ENCODE peak calls at places on chromosomes 3 and 15, in nine cellular contexts. N is activated T-cell treated with anti-CD3 and anti-CD28 coated beads, Interleukin-2, amount 50 U/mL, for 48 hours; Q is stimulated activated CD8-positive, alpha-beta memory T cell treated with anti-CD3 and anti-CD28 coated beads, Interleukin-12 subunit alpha, Interleukin-12 subunit beta, amount 100 ng/mL, for 1 hour; M is body of pancreas; U is HEK293T; T is AG04450; P is right lobe of liver; A is right cardiac atrium; K is IMR-90. G is an unnamed sample.

GRCh38 chr3:46639221-46639620 is 26.9 kb downstream of the FAM240A start:
- DNase-seq in K (no peak), P (no peak), N (no peak), T (no peak), Q (no peak), M (no peak), A (no peak), U (no peak), G (no peak)

GRCh38 chr3:23761440-23761896 is 44.3 kb upstream of the UBE2E1 start:
- DNase-seq in N (peak), P (no peak), A (no peak), U (peak), K (peak), Q (no peak), T (no peak), M (no peak), G (no peak)

GRCh38 chr3:23539185-23539584 is 266.6 kb upstream of the UBE2E1 start:
- DNase-seq in N (no peak), A (no peak), M (no peak), P (no peak), Q (no peak), T (no peak), K (no peak), U (no peak), G (no peak)

GRCh38 chr3:135215516-135215915 is 420.5 kb downstream of the EPHB1 start:
- DNase-seq in T (no peak), N (no peak), K (no peak), P (no peak), U (no peak), M (no peak), Q (no peak), A (no peak), G (no peak)

GRCh38 chr3:46406786-46407611 is at the start of the genes CCR5AS and CCRL2:
- DNase-seq in P (peak), T (no peak), M (peak), A (peak), K (peak), N (peak), U (no peak), Q (peak), G (peak)

GRCh38 chr3:58495101-58495500 is 3.2 kb downstream of the KCTD6 start:
- DNase-seq in K (peak), P (no peak), Q (no peak), U (no peak), M (no peak), N (no peak), A (no peak), T (no peak), G (no peak)

GRCh38 chr3:51946796-51947195 is 4.6 kb downstream of the PARP3 start:
- DNase-seq in T (no peak), K (no peak), M (no peak), P (no peak), N (no peak), A (no peak), U (no peak), Q (no peak), G (no peak)

GRCh38 chr3:133380481-133381225 is 19.2 kb upstream of the BFSP2 start:
- DNase-seq in U (no peak), Q (no peak), K (no peak), N (no peak), A (no peak), T (no peak), M (no peak), P (no peak), G (no peak)

GRCh38 chr15:63915888-63916731 is 82.4 kb upstream of the HERC1 start:
- DNase-seq in U (peak), P (no peak), N (no peak), M (no peak), K (peak), A (no peak), Q (no peak), T (no peak), G (no peak)

G was measured in uterus.